ENCODE peak calls at places on chromosomes 2 and 18, in five cellular contexts. One of them, this sample, is unnamed.

GRCh38 chr2:60746318-60746717 is 9.8 kb upstream of the PAPOLG start:
- DNase-seq in KG1: no peak
- DNase-seq in EL: no peak
- DNase-seq in astrocyte of the spinal cord: no peak
- DNase-seq in GM10248: no peak
- DNase-seq in this sample: peak

GRCh38 chr18:65706646-65707045 is 44.2 kb upstream of the CDH7 start:
- DNase-seq in astrocyte of the spinal cord: no peak
- DNase-seq in EL: no peak
- DNase-seq in GM10248: no peak
- DNase-seq in KG1: no peak
- DNase-seq in this sample: no peak

GRCh38 chr2:235191933-235192332 is 240.1 kb downstream of the SH3BP4 start:
- DNase-seq in KG1: no peak
- DNase-seq in GM10248: no peak
- DNase-seq in astrocyte of the spinal cord: no peak
- DNase-seq in EL: no peak
- DNase-seq in this sample: peak

GRCh38 chr2:216391401-216391800 is 19.1 kb upstream of the MARCHF4 start:
- DNase-seq in astrocyte of the spinal cord: no peak
- DNase-seq in GM10248: no peak
- DNase-seq in EL: peak
- DNase-seq in KG1: no peak
- DNase-seq in this sample: no peak

GRCh38 chr2:170396799-170397459 is 219.0 kb downstream of the MYO3B start:
- DNase-seq in KG1: no peak
- DNase-seq in astrocyte of the spinal cord: peak
- DNase-seq in GM10248: no peak
- DNase-seq in EL: peak
- DNase-seq in this sample: peak

GRCh38 chr2:183495079-183495478 is 370.8 kb downstream of the NUP35 start:
- DNase-seq in GM10248: no peak
- DNase-seq in EL: no peak
- DNase-seq in KG1: no peak
- DNase-seq in astrocyte of the spinal cord: no peak
- DNase-seq in this sample: no peak

GRCh38 chr2:237361194-237361986 is 52.6 kb downstream of the COL6A3 start:
- DNase-seq in GM10248: no peak
- DNase-seq in EL: no peak
- DNase-seq in astrocyte of the spinal cord: no peak
- DNase-seq in KG1: no peak
- DNase-seq in this sample: peak

GRCh38 chr2:20490300-20491181 is 43.7 kb downstream of the RHOB start:
- DNase-seq in KG1: no peak
- DNase-seq in astrocyte of the spinal cord: peak
- DNase-seq in GM10248: no peak
- DNase-seq in EL: no peak
- DNase-seq in this sample: no peak

GRCh38 chr2:236745420-236746210 is 176.0 kb downstream of the ACKR3 start:
- DNase-seq in astrocyte of the spinal cord: peak
- DNase-seq in GM10248: no peak
- DNase-seq in EL: peak
- DNase-seq in KG1: no peak
- DNase-seq in this sample: peak

GRCh38 chr2:86241611-86242010 is 42.4 kb downstream of the MRPL35 start:
- DNase-seq in KG1: no peak
- DNase-seq in EL: no peak
- DNase-seq in GM10248: no peak
- DNase-seq in astrocyte of the spinal cord: no peak
- DNase-seq in this sample: no peak

GRCh38 chr2:6960659-6961058 is 43.4 kb downstream of the RNF144A start:
- DNase-seq in GM10248: no peak
- DNase-seq in KG1: no peak
- DNase-seq in astrocyte of the spinal cord: peak
- DNase-seq in EL: no peak
- DNase-seq in this sample: no peak

GRCh38 chr2:30527411-30527810 is 80.4 kb downstream of the LCLAT1 start:
- DNase-seq in GM10248: no peak
- DNase-seq in EL: no peak
- DNase-seq in astrocyte of the spinal cord: peak
- DNase-seq in KG1: no peak
- DNase-seq in this sample: peak

GRCh38 chr18:9431296-9431695 is 44.0 kb upstream of the RALBP1 start:
- DNase-seq in EL: no peak
- DNase-seq in GM10248: no peak
- DNase-seq in KG1: no peak
- DNase-seq in astrocyte of the spinal cord: no peak
- DNase-seq in this sample: no peak

GRCh38 chr2:227228061-227228667 is 63.7 kb downstream of the COL4A3 start:
- DNase-seq in GM10248: no peak
- DNase-seq in KG1: no peak
- DNase-seq in EL: peak
- DNase-seq in astrocyte of the spinal cord: no peak
- DNase-seq in this sample: peak

GRCh38 chr2:134402385-134402784 is 148.5 kb downstream of the MGAT5 start:
- DNase-seq in KG1: no peak
- DNase-seq in GM10248: no peak
- DNase-seq in astrocyte of the spinal cord: peak
- DNase-seq in EL: peak
- DNase-seq in this sample: peak

GRCh38 chr2:206801417-206801772 is 36.0 kb downstream of the FASTKD2 start:
- DNase-seq in KG1: no peak
- DNase-seq in EL: no peak
- DNase-seq in GM10248: no peak
- DNase-seq in astrocyte of the spinal cord: no peak
- DNase-seq in this sample: no peak

GRCh38 chr2:174482854-174483253 is 4.0 kb downstream of the GPR155 start:
- DNase-seq in astrocyte of the spinal cord: no peak
- DNase-seq in GM10248: no peak
- DNase-seq in EL: no peak
- DNase-seq in KG1: no peak
- DNase-seq in this sample: no peak

GRCh38 chr2:221461911-221462310 is 110.2 kb downstream of the EPHA4 start:
- DNase-seq in GM10248: no peak
- DNase-seq in astrocyte of the spinal cord: peak
- DNase-seq in EL: peak
- DNase-seq in KG1: no peak
- DNase-seq in this sample: no peak

GRCh38 chr2:163943403-163944356 is 207.9 kb upstream of the FIGN start:
- DNase-seq in KG1: no peak
- DNase-seq in EL: no peak
- DNase-seq in GM10248: no peak
- DNase-seq in astrocyte of the spinal cord: no peak
- DNase-seq in this sample: no peak

GRCh38 chr2:181189932-181190331 is 209.5 kb downstream of the UBE2E3 start:
- DNase-seq in EL: no peak
- DNase-seq in astrocyte of the spinal cord: no peak
- DNase-seq in GM10248: no peak
- DNase-seq in KG1: no peak
- DNase-seq in this sample: peak

GRCh38 chr2:84942964-84943421 is 28.0 kb upstream of the KCMF1 start:
- DNase-seq in EL: no peak
- DNase-seq in astrocyte of the spinal cord: no peak
- DNase-seq in GM10248: peak
- DNase-seq in KG1: no peak
- DNase-seq in this sample: no peak

This sample was measured in myocyte.